ENCODE peak calls at places on chromosomes 16 and 17, in eight cellular contexts. One of them, this sample, is unnamed.

GRCh38 chr17:7261377-7262191 is 694 bp downstream of the CLDN7 start:
- DNase-seq in body of pancreas: peak
- DNase-seq in tibial nerve: no peak
- DNase-seq in esophagus squamous epithelium: no peak
- DNase-seq in spleen: peak
- DNase-seq in adrenal gland: no peak
- DNase-seq in lower leg skin: no peak
- DNase-seq in IMR-90: no peak
- DNase-seq in this sample: no peak

GRCh38 chr17:43085489-43085888 is 39.7 kb downstream of the BRCA1 start:
- DNase-seq in body of pancreas: no peak
- DNase-seq in tibial nerve: no peak
- DNase-seq in esophagus squamous epithelium: no peak
- DNase-seq in spleen: no peak
- DNase-seq in adrenal gland: no peak
- DNase-seq in lower leg skin: no peak
- DNase-seq in IMR-90: peak
- DNase-seq in this sample: no peak

GRCh38 chr16:9297437-9298113 is 206.1 kb downstream of the HAPSTR1 start:
- DNase-seq in body of pancreas: no peak
- DNase-seq in tibial nerve: no peak
- DNase-seq in esophagus squamous epithelium: no peak
- DNase-seq in spleen: no peak
- DNase-seq in adrenal gland: peak
- DNase-seq in lower leg skin: no peak
- DNase-seq in IMR-90: no peak
- DNase-seq in this sample: no peak

GRCh38 chr17:48127371-48128051 is 19.9 kb downstream of the SNX11 start:
- DNase-seq in body of pancreas: no peak
- DNase-seq in tibial nerve: no peak
- DNase-seq in esophagus squamous epithelium: no peak
- DNase-seq in spleen: no peak
- DNase-seq in adrenal gland: no peak
- DNase-seq in lower leg skin: no peak
- DNase-seq in IMR-90: no peak
- DNase-seq in this sample: no peak

GRCh38 chr16:56525154-56525720 is 5.4 kb upstream of the BBS2 start:
- DNase-seq in body of pancreas: no peak
- DNase-seq in tibial nerve: no peak
- DNase-seq in esophagus squamous epithelium: no peak
- DNase-seq in spleen: no peak
- DNase-seq in adrenal gland: no peak
- DNase-seq in lower leg skin: no peak
- DNase-seq in IMR-90: peak
- DNase-seq in this sample: no peak

GRCh38 chr16:12271006-12271405 is 294.5 kb downstream of the SNX29 start:
- DNase-seq in body of pancreas: no peak
- DNase-seq in tibial nerve: no peak
- DNase-seq in esophagus squamous epithelium: no peak
- DNase-seq in spleen: no peak
- DNase-seq in adrenal gland: no peak
- DNase-seq in lower leg skin: no peak
- DNase-seq in IMR-90: peak
- DNase-seq in this sample: no peak

GRCh38 chr16:1941924-1942809 is 832 bp downstream of the MSRB1 start:
- DNase-seq in body of pancreas: peak
- DNase-seq in tibial nerve: no peak
- DNase-seq in esophagus squamous epithelium: no peak
- DNase-seq in spleen: peak
- DNase-seq in adrenal gland: no peak
- DNase-seq in lower leg skin: no peak
- DNase-seq in IMR-90: no peak
- DNase-seq in this sample: no peak

GRCh38 chr16:30953511-30954124 is 3.9 kb upstream of the SETD1A start:
- DNase-seq in body of pancreas: peak
- DNase-seq in tibial nerve: peak
- DNase-seq in esophagus squamous epithelium: no peak
- DNase-seq in spleen: peak
- DNase-seq in adrenal gland: peak
- DNase-seq in lower leg skin: peak
- DNase-seq in IMR-90: peak
- DNase-seq in this sample: no peak

GRCh38 chr17:60229189-60229802 is 79.5 kb downstream of the CA4 start:
- DNase-seq in body of pancreas: no peak
- DNase-seq in tibial nerve: no peak
- DNase-seq in esophagus squamous epithelium: no peak
- DNase-seq in spleen: no peak
- DNase-seq in adrenal gland: no peak
- DNase-seq in lower leg skin: no peak
- DNase-seq in IMR-90: peak
- DNase-seq in this sample: no peak

GRCh38 chr17:11404431-11404830 is 163.4 kb downstream of the SHISA6 start:
- DNase-seq in body of pancreas: peak
- DNase-seq in tibial nerve: no peak
- DNase-seq in esophagus squamous epithelium: no peak
- DNase-seq in spleen: no peak
- DNase-seq in adrenal gland: no peak
- DNase-seq in lower leg skin: no peak
- DNase-seq in IMR-90: no peak
- DNase-seq in this sample: no peak

GRCh38 chr17:14873996-14874395 is 391.1 kb downstream of the PMP22 start:
- DNase-seq in body of pancreas: no peak
- DNase-seq in tibial nerve: no peak
- DNase-seq in esophagus squamous epithelium: no peak
- DNase-seq in spleen: no peak
- DNase-seq in adrenal gland: no peak
- DNase-seq in lower leg skin: no peak
- DNase-seq in IMR-90: no peak
- DNase-seq in this sample: no peak

GRCh38 chr17:73545109-73545508 is 99.1 kb downstream of the SDK2 start:
- DNase-seq in body of pancreas: no peak
- DNase-seq in tibial nerve: no peak
- DNase-seq in esophagus squamous epithelium: no peak
- DNase-seq in spleen: no peak
- DNase-seq in adrenal gland: no peak
- DNase-seq in lower leg skin: no peak
- DNase-seq in IMR-90: no peak
- DNase-seq in this sample: no peak

GRCh38 chr17:41383690-41384089 is 1.6 kb upstream of the KRT34 start:
- DNase-seq in body of pancreas: no peak
- DNase-seq in tibial nerve: no peak
- DNase-seq in esophagus squamous epithelium: no peak
- DNase-seq in spleen: no peak
- DNase-seq in adrenal gland: no peak
- DNase-seq in lower leg skin: no peak
- DNase-seq in IMR-90: no peak
- DNase-seq in this sample: no peak

GRCh38 chr17:33302394-33302793 is 9.3 kb upstream of the ASIC2 start:
- DNase-seq in body of pancreas: no peak
- DNase-seq in tibial nerve: no peak
- DNase-seq in esophagus squamous epithelium: no peak
- DNase-seq in spleen: no peak
- DNase-seq in adrenal gland: no peak
- DNase-seq in lower leg skin: no peak
- DNase-seq in IMR-90: no peak
- DNase-seq in this sample: no peak

GRCh38 chr17:65463242-65463641 is 98.2 kb downstream of the AXIN2 start:
- DNase-seq in body of pancreas: peak
- DNase-seq in tibial nerve: no peak
- DNase-seq in esophagus squamous epithelium: no peak
- DNase-seq in spleen: no peak
- DNase-seq in adrenal gland: peak
- DNase-seq in lower leg skin: peak
- DNase-seq in IMR-90: peak
- DNase-seq in this sample: peak

GRCh38 chr16:19696312-19696711 is 21.7 kb downstream of the KNOP1 start:
- DNase-seq in body of pancreas: peak
- DNase-seq in tibial nerve: peak
- DNase-seq in esophagus squamous epithelium: peak
- DNase-seq in spleen: peak
- DNase-seq in adrenal gland: peak
- DNase-seq in lower leg skin: peak
- DNase-seq in IMR-90: peak
- DNase-seq in this sample: peak

GRCh38 chr16:48330133-48330846 is 54.9 kb downstream of the SIAH1 start:
- DNase-seq in body of pancreas: no peak
- DNase-seq in tibial nerve: no peak
- DNase-seq in esophagus squamous epithelium: no peak
- DNase-seq in spleen: no peak
- DNase-seq in adrenal gland: no peak
- DNase-seq in lower leg skin: no peak
- DNase-seq in IMR-90: peak
- DNase-seq in this sample: peak

GRCh38 chr17:73564856-73565255 is 79.4 kb downstream of the SDK2 start:
- DNase-seq in body of pancreas: no peak
- DNase-seq in tibial nerve: no peak
- DNase-seq in esophagus squamous epithelium: no peak
- DNase-seq in spleen: no peak
- DNase-seq in adrenal gland: no peak
- DNase-seq in lower leg skin: no peak
- DNase-seq in IMR-90: no peak
- DNase-seq in this sample: no peak

DNA sequence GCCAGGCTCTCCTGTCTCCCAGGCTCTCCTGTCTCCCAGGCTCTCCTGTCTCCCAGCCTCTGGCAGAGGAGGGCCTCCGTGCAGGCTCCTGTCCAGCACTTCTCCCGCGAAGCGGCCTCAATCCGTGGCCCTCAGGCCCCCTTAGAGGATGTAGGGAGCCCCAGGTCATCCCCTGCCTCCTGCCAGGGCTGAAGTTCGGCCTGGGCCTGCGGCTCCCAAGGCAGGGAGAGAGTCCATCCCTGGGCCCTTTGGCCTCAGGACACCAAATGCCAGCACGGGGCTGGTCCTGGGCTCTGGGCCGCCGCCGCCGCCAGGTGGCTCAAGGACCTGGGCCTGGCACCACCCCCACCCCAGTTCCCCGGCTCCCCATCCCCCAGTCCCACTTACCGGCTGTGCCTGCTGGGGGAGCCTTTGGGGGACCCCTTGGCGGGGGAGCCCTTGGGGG is 370 bp downstream of the EVPL start:
- DNase-seq in body of pancreas: peak
- DNase-seq in tibial nerve: no peak
- DNase-seq in esophagus squamous epithelium: no peak
- DNase-seq in spleen: no peak
- DNase-seq in adrenal gland: no peak
- DNase-seq in lower leg skin: no peak
- DNase-seq in IMR-90: no peak
- DNase-seq in this sample: no peak
- H3K4me3 ChIP-seq in body of pancreas: no peak
- H3K4me3 ChIP-seq in tibial nerve: no peak
- H3K4me3 ChIP-seq in esophagus squamous epithelium: peak
- H3K4me3 ChIP-seq in spleen: no peak
- H3K4me3 ChIP-seq in adrenal gland: no peak
- H3K4me3 ChIP-seq in lower leg skin: peak
- H3K4me3 ChIP-seq in IMR-90: no peak
- H3K4me3 ChIP-seq in this sample: no peak

GRCh38 chr17:63985387-63986140 is 12.6 kb upstream of the PRR29 start:
- DNase-seq in body of pancreas: no peak
- DNase-seq in tibial nerve: no peak
- DNase-seq in esophagus squamous epithelium: no peak
- DNase-seq in spleen: no peak
- DNase-seq in adrenal gland: no peak
- DNase-seq in lower leg skin: no peak
- DNase-seq in IMR-90: no peak
- DNase-seq in this sample: no peak
- TF ChIP-seq CTCF in body of pancreas: no peak
- TF ChIP-seq CTCF in tibial nerve: no peak
- TF ChIP-seq CTCF in esophagus squamous epithelium: no peak
- TF ChIP-seq CTCF in spleen: no peak
- TF ChIP-seq CTCF in adrenal gland: no peak
- TF ChIP-seq CTCF in lower leg skin: no peak
- TF ChIP-seq CTCF in IMR-90: no peak
- TF ChIP-seq CTCF in this sample: no peak

GRCh38 chr16:77211880-77212735 is 12.9 kb downstream of the SYCE1L start:
- DNase-seq in body of pancreas: peak
- DNase-seq in tibial nerve: no peak
- DNase-seq in esophagus squamous epithelium: no peak
- DNase-seq in spleen: peak
- DNase-seq in adrenal gland: peak
- DNase-seq in lower leg skin: no peak
- DNase-seq in IMR-90: no peak
- DNase-seq in this sample: no peak
- TF ChIP-seq POLR2A in body of pancreas: peak
- TF ChIP-seq POLR2A in tibial nerve: no peak
- TF ChIP-seq POLR2A in esophagus squamous epithelium: no peak
- TF ChIP-seq POLR2A in spleen: no peak
- TF ChIP-seq POLR2A in adrenal gland: no peak
- TF ChIP-seq POLR2A in lower leg skin: no peak
- TF ChIP-seq POLR2A in IMR-90: no peak
- TF ChIP-seq POLR2A in this sample: peak

DNA sequence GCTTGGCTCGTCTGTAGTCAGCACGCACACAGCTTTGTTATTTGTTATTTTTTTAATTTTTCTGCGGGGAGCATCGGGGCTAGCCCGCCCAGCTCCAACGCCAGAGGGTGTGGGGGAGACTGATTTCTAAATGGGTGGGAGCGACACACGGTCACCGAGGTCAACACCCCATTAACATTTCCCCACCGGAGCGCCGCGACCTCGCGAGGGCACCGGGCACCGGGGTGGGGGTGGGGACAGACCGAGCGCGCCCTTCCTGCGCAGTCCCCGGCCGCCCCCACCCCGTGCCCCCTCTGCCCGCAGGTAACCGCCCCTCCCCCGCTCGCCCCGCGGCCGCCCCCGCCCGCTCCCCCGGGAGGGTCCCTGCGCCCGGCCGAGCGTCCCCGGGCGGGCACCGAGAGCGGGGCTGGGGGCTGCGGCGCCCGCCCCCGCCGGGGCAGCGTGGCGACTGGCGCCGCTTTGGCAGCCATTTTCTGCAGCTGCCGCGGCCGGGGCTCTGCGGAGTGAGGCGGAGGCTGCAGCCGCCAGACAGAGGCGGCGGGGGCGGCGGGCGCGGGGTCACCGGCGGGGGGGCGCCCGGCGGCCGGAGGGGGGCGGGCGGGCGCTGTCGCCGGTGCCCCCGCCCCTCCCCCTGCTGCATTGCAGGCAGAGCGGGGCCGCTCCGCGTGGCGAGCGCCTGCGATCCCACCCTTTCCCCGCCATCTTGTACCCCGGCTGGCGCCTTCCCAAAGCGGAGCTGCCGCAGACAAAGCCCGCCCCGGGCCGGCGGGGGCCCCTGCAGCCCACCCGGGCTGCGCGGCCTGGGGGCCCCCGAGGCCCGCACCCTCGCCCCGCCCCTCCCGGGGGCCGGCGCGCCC is 16.3 kb upstream of the CBX8 start:
- DNase-seq in body of pancreas: no peak
- DNase-seq in tibial nerve: no peak
- DNase-seq in esophagus squamous epithelium: no peak
- DNase-seq in spleen: no peak
- DNase-seq in adrenal gland: no peak
- DNase-seq in lower leg skin: no peak
- DNase-seq in IMR-90: no peak
- DNase-seq in this sample: no peak
- H3K4me3 ChIP-seq in body of pancreas: no peak
- H3K4me3 ChIP-seq in tibial nerve: no peak
- H3K4me3 ChIP-seq in esophagus squamous epithelium: peak
- H3K4me3 ChIP-seq in spleen: no peak
- H3K4me3 ChIP-seq in adrenal gland: no peak
- H3K4me3 ChIP-seq in lower leg skin: no peak
- H3K4me3 ChIP-seq in IMR-90: peak
- H3K4me3 ChIP-seq in this sample: no peak

This sample was measured in gastrocnemius medialis.